ENCODE peak calls at places on chromosomes 7 and 10, in five cellular contexts. W is activated T-cell treated with anti-CD3 and anti-CD28 coated beads, Interleukin-2, amount 50 U/mL, for 24 hours; U is kidney tubule cell; T is activated T-helper 1 cell treated with anti-CD3 and anti-CD28 coated beads, Interleukin-12 subunit alpha, Interleukin-12 subunit beta, Interleukin-2, Interleukin-4 antibody, amounts not matched to agents 30 ng/mL and 10 ng/mL and 1 ng/mL, durations not matched to agents 14 hours and 24 hours and 36 hours; X is adrenal gland. S is an unnamed sample.
A peak's percentile ranks its signal among the peaks of the same experiment; 100 is the strongest.

GRCh38 chr10:33746878-33747277 is 412.4 kb upstream of the NRP1 start:
- DNase-seq in W (no peak), U (no peak), T (no peak), X (no peak), S (no peak)

GRCh38 chr10:95273393-95274312 is 17.1 kb downstream of the PDLIM1 start:
- DNase-seq in W (no peak), U (peak; percentile 51), T (no peak), X (peak; percentile 55), S (no peak)

GRCh38 chr10:110395350-110396283 is 90.9 kb upstream of the SMNDC1 start:
- DNase-seq in W (no peak), U (peak; percentile 97), T (peak; percentile 67), X (peak; percentile 95), S (no peak)

GRCh38 chr10:112593023-112593422 is 146.0 kb downstream of the VTI1A start:
- DNase-seq in W (no peak), U (no peak), T (no peak), X (no peak), S (no peak)

GRCh38 chr7:7687800-7688199 is 30.6 kb downstream of the RPA3 start:
- DNase-seq in W (no peak), U (no peak), T (no peak), X (no peak), S (no peak)

GRCh38 chr10:113958631-113959382 is 84.9 kb upstream of the ADRB1 start:
- DNase-seq in W (peak; percentile 49), U (peak; percentile 97), T (no peak), X (peak; percentile 26), S (no peak)

GRCh38 chr10:6069101-6069931 is 7.1 kb upstream of the IL2RA start:
- DNase-seq in W (peak; percentile 55), U (no peak), T (no peak), X (no peak), S (no peak)

GRCh38 chr10:122485670-122486069 is 24.3 kb downstream of the HTRA1 start:
- DNase-seq in W (no peak), U (no peak), T (no peak), X (no peak), S (no peak)

GRCh38 chr10:129848571-129849451 is 115.3 kb downstream of the EBF3 start:
- DNase-seq in W (no peak), U (no peak), T (no peak), X (no peak), S (no peak)

GRCh38 chr10:104056619-104057273 is 28.9 kb downstream of the COL17A1 start:
- DNase-seq in W (no peak), U (no peak), T (no peak), X (no peak), S (no peak)

GRCh38 chr7:4745971-4746919 is 29.2 kb upstream of the AP5Z1 start:
- DNase-seq in W (no peak), U (peak; percentile 87), T (no peak), X (peak; percentile 67), S (peak; percentile 3)

GRCh38 chr7:51278797-51279196 is 37.8 kb downstream of the COBL start:
- DNase-seq in W (no peak), U (no peak), T (no peak), X (no peak), S (no peak)

GRCh38 chr7:14377646-14378266 is 388.3 kb upstream of the ETV1 start:
- DNase-seq in W (no peak), U (peak; percentile 24), T (no peak), X (no peak), S (no peak)